ENCODE peak calls at places on chromosomes 16 and 17, in four cellular contexts. Y, W, F and G are unnamed samples.

GRCh38 chr17:20213429-20213828 is 204.3 kb downstream of the SPECC1 start:
- DNase-seq in F (no peak), Y (no peak), W (no peak), G (no peak)

GRCh38 chr16:68289621-68290329 is 21.0 kb downstream of the SLC7A6OS start:
- DNase-seq in Y (no peak), F (peak; percentile 88), W (no peak), G (no peak)

GRCh38 chr17:49035470-49036269 is 38.5 kb downstream of the IGF2BP1 start:
- DNase-seq in W (no peak), F (no peak), Y (peak; percentile 85), G (peak; percentile 83)

GRCh38 chr17:77959926-77960521 is 1.5 kb downstream of the TNRC6C start:
- DNase-seq in Y (peak; percentile 53), W (peak; percentile 29), F (no peak), G (no peak)

GRCh38 chr17:19716108-19717030 is at the start of gene SLC47A2:
- DNase-seq in F (no peak), Y (peak; percentile 72), W (no peak), G (peak; percentile 33)

GRCh38 chr16:79933586-79933985 is 333.0 kb upstream of the MAF start:
- DNase-seq in F (no peak), W (no peak), Y (peak; percentile 9), G (peak; percentile 21)

GRCh38 chr16:50351116-50351515 is 17.7 kb downstream of the BRD7 start:
- DNase-seq in F (no peak), W (no peak), Y (no peak), G (no peak)

GRCh38 chr16:81003610-81004460 is 2.9 kb downstream of the CMC2 start:
- DNase-seq in Y (no peak), F (no peak), W (no peak), G (no peak)

GRCh38 chr17:42387663-42388380 is 420 bp downstream of the STAT3 start:
- DNase-seq in W (no peak), F (peak; percentile 92), Y (peak; percentile 68), G (no peak)

GRCh38 chr16:57533618-57534336 is 2.6 kb downstream of the CCDC102A start:
- DNase-seq in F (peak; percentile 81), W (no peak), Y (no peak), G (peak; percentile 16)

GRCh38 chr17:30388321-30389179 is 9.8 kb downstream of the CPD start:
- DNase-seq in W (no peak), F (no peak), Y (no peak), G (no peak)

GRCh38 chr17:57766307-57766943 is 21.3 kb upstream of the CCDC182 start:
- DNase-seq in F (no peak), W (no peak), Y (no peak), G (no peak)

GRCh38 chr17:69111794-69112193 is 29.9 kb downstream of the ABCA6 start:
- DNase-seq in Y (no peak), F (no peak), W (no peak), G (no peak)

GRCh38 chr17:83189013-83189672 is 109.7 kb downstream of the METRNL start:
- DNase-seq in W (no peak), Y (no peak), F (peak; percentile 64), G (no peak)

GRCh38 chr17:79790805-79791353 is 6.0 kb downstream of the CBX8 start:
- DNase-seq in Y (no peak), F (no peak), W (no peak), G (no peak)

GRCh38 chr17:79786930-79787643 is 9.1 kb downstream of the CBX2 start:
- DNase-seq in Y (no peak), F (no peak), W (no peak), G (no peak)

GRCh38 chr17:79789943-79790804 is 6.7 kb downstream of the CBX8 start:
- DNase-seq in W (no peak), Y (peak; percentile 84), F (peak; percentile 86), G (no peak)

GRCh38 chr17:79788455-79788854 is 8.4 kb downstream of the CBX8 start:
- DNase-seq in W (no peak), Y (no peak), F (peak; percentile 9), G (no peak)

GRCh38 chr17:79788989-79789942 is 7.6 kb downstream of the CBX8 start:
- DNase-seq in Y (peak; percentile 91), W (no peak), F (peak; percentile 78), G (no peak)
- H3K27ac ChIP-seq in Y (no peak overlapping the region), W (no peak overlapping the region), F (no peak overlapping the region), G (no peak overlapping the region)

DNA sequence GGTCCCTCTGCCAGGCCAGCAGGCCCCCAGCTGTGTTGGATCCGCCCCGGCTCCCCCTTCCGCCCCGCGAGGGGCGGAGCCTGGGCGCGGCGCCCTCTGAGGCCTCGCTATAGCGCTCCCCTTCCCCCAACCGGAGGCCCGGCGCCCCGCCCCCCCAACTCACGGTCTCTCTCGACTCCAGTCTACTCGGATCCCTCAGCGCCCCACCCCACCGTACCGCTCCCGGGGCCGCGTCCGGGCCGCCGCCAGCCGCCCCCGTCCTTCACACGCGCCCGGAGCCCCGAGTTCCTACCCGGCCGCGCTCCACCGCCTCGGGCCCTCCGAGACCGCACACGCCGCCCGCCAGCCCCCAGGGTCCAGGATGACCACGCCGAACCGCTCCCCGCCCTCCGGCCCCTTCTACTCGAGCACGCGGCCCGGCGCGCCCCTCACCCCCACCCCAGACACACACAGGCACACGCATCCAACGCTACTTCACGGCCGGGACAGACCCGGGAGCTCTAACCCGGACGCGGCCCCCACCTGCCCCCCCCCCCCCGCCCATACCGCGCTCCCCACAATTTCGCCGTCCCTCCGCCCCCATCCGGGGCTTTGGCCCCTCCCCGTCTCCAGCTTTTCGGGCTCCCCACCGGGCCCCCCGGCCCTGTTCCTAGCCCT is 1.4 kb downstream of the PHF23 start:
- DNase-seq in Y (peak; percentile 92), W (peak; percentile 74), F (peak; percentile 97), G (peak; percentile 87)
- H3K4me1 ChIP-seq in Y (peaks cover 19% of the 10 kb centered on the region), W (peaks cover 14% of the 10 kb centered on the region), F (peaks cover 62% of the 10 kb centered on the region), G (peaks cover 48% of the 10 kb centered on the region)

GRCh38 chr17:76529643-76530488 is 7.6 kb downstream of the CYGB start:
- DNase-seq in F (peak; percentile 84), W (no peak), Y (peak; percentile 55), G (peak; percentile 82)
- H3K27ac ChIP-seq in F (peak overlapping the region; percentile 86), W (no peak overlapping the region), Y (no peak overlapping the region), G (peak overlapping the region; percentile 96)

DNA sequence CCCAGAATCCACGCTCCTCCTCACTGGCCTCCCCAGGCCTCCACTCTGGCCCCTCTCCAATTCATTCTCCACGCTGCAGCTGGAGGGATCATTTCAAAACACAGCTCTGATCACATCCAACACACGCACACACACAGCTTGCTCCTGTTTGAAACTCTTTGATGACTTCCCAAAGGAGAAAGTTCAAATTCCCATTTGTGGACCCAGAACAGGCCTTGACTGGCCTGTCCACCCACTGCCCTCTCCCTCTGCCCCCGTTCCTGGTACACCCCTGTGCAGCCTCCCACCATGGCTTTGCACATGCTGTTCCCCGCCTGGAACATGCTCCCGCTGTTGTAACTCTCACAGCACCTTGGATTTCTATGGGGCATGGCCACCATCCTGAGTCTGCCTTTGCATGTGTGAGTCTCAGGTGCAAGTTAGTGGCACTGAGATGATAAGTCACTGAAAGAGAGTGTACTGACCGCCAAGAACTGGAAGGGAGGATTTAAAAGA is 100.0 kb downstream of the GSG1L start:
- DNase-seq in F (no peak), Y (no peak), W (no peak), G (no peak)
- H3K4me1 ChIP-seq in F (no peaks in the 10 kb centered on the region), Y (no peaks in the 10 kb centered on the region), W (no peaks in the 10 kb centered on the region), G (no peaks in the 10 kb centered on the region)

GRCh38 chr16:11277607-11278337 is 1.5 kb upstream of the PRM2 start:
- DNase-seq in W (no peak), F (no peak), Y (no peak), G (no peak)

GRCh38 chr16:11276143-11276879 is at the start of gene PRM2:
- DNase-seq in W (no peak), Y (no peak), F (no peak), G (no peak)

GRCh38 chr16:11274964-11275363 is 1.3 kb downstream of the PRM2 start:
- DNase-seq in Y (no peak), F (no peak), W (no peak), G (no peak)

GRCh38 chr16:11278681-11279628 is 2.2 kb downstream of the PRM1 start:
- DNase-seq in W (no peak), F (no peak), Y (no peak), G (no peak)

GRCh38 chr16:11276880-11277593 is 757 bp upstream of the PRM2 start:
- DNase-seq in Y (no peak), F (no peak), W (no peak), G (no peak)
- H3K27ac ChIP-seq in Y (no peak overlapping the region), F (no peak overlapping the region), W (no peak overlapping the region), G (no peak overlapping the region)

DNA sequence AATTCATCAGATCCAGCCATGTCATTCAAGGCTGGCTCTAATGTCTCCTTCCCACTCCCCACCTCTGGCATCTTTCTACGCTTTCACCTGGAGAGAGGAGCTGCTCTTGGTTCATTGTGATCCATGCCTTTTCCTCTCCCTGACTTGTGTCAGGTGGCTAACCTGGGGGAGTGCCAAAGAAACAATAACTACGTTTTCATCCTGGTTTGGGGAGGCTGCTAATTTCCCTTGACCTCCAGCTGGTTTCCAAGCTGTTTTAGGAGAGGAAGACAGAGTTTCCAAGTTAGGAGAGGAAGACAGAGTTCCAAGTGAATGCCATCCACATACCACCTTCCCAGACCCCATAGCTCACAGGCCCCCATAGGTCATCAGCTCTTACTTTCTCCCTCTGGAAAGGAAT is 40.0 kb upstream of the HLF start:
- DNase-seq in Y (no peak), W (no peak), F (no peak), G (no peak)
- H3K4me1 ChIP-seq in Y (no peaks in the 10 kb centered on the region), W (no peaks in the 10 kb centered on the region), F (no peaks in the 10 kb centered on the region), G (no peaks in the 10 kb centered on the region)

GRCh38 chr17:40031706-40032105 is 16.5 kb downstream of the CSF3 start:
- DNase-seq in F (no peak), Y (no peak), W (no peak), G (no peak)
- H3K27ac ChIP-seq in F (no peak overlapping the region), Y (no peak overlapping the region), W (no peak overlapping the region), G (no peak overlapping the region)

DNA sequence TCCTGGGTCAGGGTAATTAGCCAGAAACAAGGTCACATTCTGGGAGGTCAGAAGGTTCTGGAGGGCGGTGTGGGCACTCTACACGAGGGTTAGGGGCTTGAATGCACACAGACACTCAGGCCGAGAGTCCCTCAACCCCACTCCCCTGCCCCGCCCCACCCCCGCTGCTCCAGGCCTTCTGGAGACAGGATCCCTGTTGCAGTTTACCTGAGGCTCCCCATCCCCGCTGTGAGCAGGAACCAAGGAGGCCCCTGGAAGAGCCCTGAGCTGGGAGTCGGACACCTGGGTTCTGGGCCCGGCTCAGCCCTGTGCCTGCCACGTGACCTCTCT is 4.4 kb upstream of the ACTG1 start:
- DNase-seq in Y (no peak), W (no peak), F (no peak), G (no peak)
- H3K4me1 ChIP-seq in Y (peaks cover 25% of the 10 kb centered on the region), W (peaks cover 21% of the 10 kb centered on the region), F (peaks cover 63% of the 10 kb centered on the region), G (peaks cover 39% of the 10 kb centered on the region)

GRCh38 chr17:29048440-29049360 is 5.8 kb downstream of the PIPOX start:
- DNase-seq in W (no peak), Y (peak; percentile 65), F (no peak), G (no peak)
- H3K27ac ChIP-seq in W (no peak overlapping the region), Y (no peak overlapping the region), F (no peak overlapping the region), G (no peak overlapping the region)

DNA sequence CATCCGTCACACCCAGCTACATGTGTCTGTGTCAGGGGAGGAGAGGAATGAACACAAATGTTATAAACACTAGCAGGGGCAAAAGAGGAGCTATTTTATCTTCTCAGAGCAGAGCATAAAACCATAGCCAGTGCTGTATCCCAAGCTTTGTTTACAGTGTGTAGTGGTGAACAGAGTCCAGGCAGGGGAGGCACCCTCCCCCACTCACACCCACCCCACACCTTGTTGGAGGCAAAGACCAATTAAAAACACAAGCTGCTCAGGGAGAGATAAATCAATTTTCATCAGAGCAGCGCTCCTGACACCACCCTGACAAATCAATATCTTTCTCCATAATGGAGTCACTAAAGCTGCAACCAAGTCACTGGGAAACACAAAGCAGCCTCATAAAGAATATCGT is 132.6 kb upstream of the CCL2 start:
- DNase-seq in W (no peak), F (no peak), Y (no peak), G (no peak)
- H3K4me1 ChIP-seq in W (no peaks in the 10 kb centered on the region), F (no peaks in the 10 kb centered on the region), Y (no peaks in the 10 kb centered on the region), G (no peaks in the 10 kb centered on the region)